ENCODE peak calls at places on chromosome 13, in six cellular contexts. P is hypothalamus; R is activated CD4-positive, alpha-beta T cell treated with anti-CD3 and anti-CD28 coated beads for 36 hours; Q is NCI-H1417 treated with DMSO at 0.1 percent for 48 hours; C is T follicular helper cell; F is A673. K is an unnamed sample.

GRCh38 chr13:73533111-73533510 is 474.3 kb downstream of the KLF5 start:
- DNase-seq in P (no peak), R (no peak), Q (no peak), C (no peak), F (no peak), K (no peak)

GRCh38 chr13:42883771-42884170 is 102.4 kb downstream of the FAM216B start:
- DNase-seq in P (no peak), R (peak), Q (no peak), C (no peak), F (no peak), K (no peak)

GRCh38 chr13:77728265-77728966 is 30.9 kb downstream of the SLAIN1 start:
- DNase-seq in P (no peak), R (no peak), Q (no peak), C (no peak), F (peak), K (no peak)

GRCh38 chr13:27425918-27426630 is 1.7 kb downstream of the GTF3A start:
- DNase-seq in P (no peak), R (peak), Q (no peak), C (peak), F (peak), K (peak)

GRCh38 chr13:107202371-107203023 is 634.6 kb upstream of the ARGLU1 start:
- DNase-seq in P (no peak), R (no peak), Q (no peak), C (no peak), F (peak), K (no peak)

GRCh38 chr13:36789061-36789460 is 30.0 kb upstream of the RFXAP start:
- DNase-seq in P (no peak), R (no peak), Q (no peak), C (no peak), F (no peak), K (no peak)

GRCh38 chr13:39353988-39354387 is 249.0 kb downstream of the LHFPL6 start:
- DNase-seq in P (no peak), R (no peak), Q (no peak), C (no peak), F (no peak), K (peak)

GRCh38 chr13:43988302-43988701 is 108.6 kb downstream of the LACC1 start:
- DNase-seq in P (no peak), R (no peak), Q (no peak), C (no peak), F (no peak), K (no peak)

GRCh38 chr13:29369060-29369743 is 226.3 kb downstream of the SLC7A1 start:
- DNase-seq in P (no peak), R (peak), Q (no peak), C (no peak), F (peak), K (no peak)

GRCh38 chr13:22014469-22014868 is 343.6 kb downstream of the FGF9 start:
- DNase-seq in P (no peak), R (no peak), Q (no peak), C (no peak), F (no peak), K (no peak)

GRCh38 chr13:50788551-50788950 is 54.9 kb downstream of the DLEU7 start:
- DNase-seq in P (no peak), R (no peak), Q (no peak), C (no peak), F (no peak), K (no peak)

GRCh38 chr13:43229506-43229905 is 206.1 kb downstream of the DNAJC15 start:
- DNase-seq in P (no peak), R (no peak), Q (no peak), C (no peak), F (no peak), K (peak)

GRCh38 chr13:37229931-37230330 is 124.5 kb upstream of the CSNK1A1L start:
- DNase-seq in P (no peak), R (no peak), Q (no peak), C (no peak), F (no peak), K (no peak)

GRCh38 chr13:20993661-20994440 is 67.5 kb downstream of the LATS2 start:
- DNase-seq in P (no peak), R (peak), Q (no peak), C (no peak), F (no peak), K (peak)

GRCh38 chr13:35994131-35994966 is 136.8 kb downstream of the DCLK1 start:
- DNase-seq in P (no peak), R (no peak), Q (no peak), C (no peak), F (peak), K (peak)

GRCh38 chr13:98525452-98525851 is 51.5 kb downstream of the STK24 start:
- DNase-seq in P (no peak), R (no peak), Q (no peak), C (no peak), F (no peak), K (no peak)

GRCh38 chr13:106471957-106472543 is 63.4 kb downstream of the EFNB2 start:
- DNase-seq in P (no peak), R (no peak), Q (no peak), C (no peak), F (no peak), K (peak)

GRCh38 chr13:99356216-99357089 is 49.3 kb upstream of the GPR183 start:
- DNase-seq in P (no peak), R (peak), Q (no peak), C (peak), F (no peak), K (peak)

GRCh38 chr13:51315658-51316057 is 23.8 kb upstream of the SERPINE3 start:
- DNase-seq in P (no peak), R (no peak), Q (no peak), C (no peak), F (peak), K (no peak)

GRCh38 chr13:80339841-80340642 is 884 bp downstream of the SPRY2 start:
- DNase-seq in P (peak), R (peak), Q (no peak), C (no peak), F (no peak), K (no peak)